ENCODE peak calls at places on chromosomes 3 and 15, in five cellular contexts. A, J, V, N and E are unnamed samples.

GRCh38 chr3:158106773-158107461 is 697 bp upstream of the SHOX2 start:
- DNase-seq in J (peak), A (peak), N (no peak), V (no peak), E (no peak)

GRCh38 chr3:171115667-171116066 is 89.1 kb upstream of the SLC2A2 start:
- DNase-seq in A (peak), N (no peak), V (no peak), J (peak), E (no peak)

GRCh38 chr3:71695000-71695482 is 30.2 kb downstream of the EIF4E3 start:
- DNase-seq in A (no peak), V (no peak), N (no peak), J (peak), E (peak)

GRCh38 chr3:88369337-88369736 is 219.6 kb downstream of the C3orf38 start:
- DNase-seq in N (peak), V (no peak), A (no peak), J (no peak), E (no peak)

GRCh38 chr15:41981373-41982132 is 9.2 kb upstream of the EHD4 start:
- DNase-seq in V (no peak), A (no peak), J (no peak), N (no peak), E (no peak)

GRCh38 chr3:194586839-194587238 is 46.4 kb downstream of the TMEM44 start:
- DNase-seq in J (peak), V (no peak), N (peak), A (peak), E (no peak)

GRCh38 chr15:84863480-84864428 is 20.7 kb upstream of the SLC28A1 start:
- DNase-seq in N (peak), A (peak), J (peak), V (no peak), E (no peak)

GRCh38 chr15:87777054-87777498 is 479.5 kb downstream of the NTRK3 start:
- DNase-seq in J (peak), V (no peak), A (peak), N (peak), E (no peak)

GRCh38 chr3:170102421-170102820 is 64.6 kb downstream of the GPR160 start:
- DNase-seq in J (no peak), V (no peak), N (no peak), A (no peak), E (no peak)

GRCh38 chr15:95644476-95644875 is 686.0 kb upstream of the NR2F2 start:
- DNase-seq in A (peak), N (peak), J (peak), V (no peak), E (no peak)

GRCh38 chr3:64467255-64467944 is 220.4 kb downstream of the ADAMTS9 start:
- DNase-seq in N (no peak), A (no peak), V (no peak), J (no peak), E (no peak)

GRCh38 chr3:110773413-110773954 is 298.1 kb upstream of the NECTIN3 start:
- DNase-seq in V (no peak), J (peak), A (peak), N (peak), E (peak)

GRCh38 chr15:49621327-49622210 is 721 bp downstream of the DTWD1 start:
- DNase-seq in J (peak), V (no peak), A (peak), N (peak), E (no peak)

GRCh38 chr15:49619226-49619625 is 1.4 kb downstream of the FAM227B start:
- DNase-seq in J (no peak), V (no peak), N (no peak), A (no peak), E (no peak)

GRCh38 chr15:49622561-49622960 is 1.7 kb downstream of the DTWD1 start:
- DNase-seq in A (peak), N (peak), J (peak), V (no peak), E (no peak)

GRCh38 chr15:49620174-49620573 is 444 bp downstream of the FAM227B start:
- DNase-seq in J (peak), V (no peak), A (peak), N (peak), E (no peak)

DNA sequence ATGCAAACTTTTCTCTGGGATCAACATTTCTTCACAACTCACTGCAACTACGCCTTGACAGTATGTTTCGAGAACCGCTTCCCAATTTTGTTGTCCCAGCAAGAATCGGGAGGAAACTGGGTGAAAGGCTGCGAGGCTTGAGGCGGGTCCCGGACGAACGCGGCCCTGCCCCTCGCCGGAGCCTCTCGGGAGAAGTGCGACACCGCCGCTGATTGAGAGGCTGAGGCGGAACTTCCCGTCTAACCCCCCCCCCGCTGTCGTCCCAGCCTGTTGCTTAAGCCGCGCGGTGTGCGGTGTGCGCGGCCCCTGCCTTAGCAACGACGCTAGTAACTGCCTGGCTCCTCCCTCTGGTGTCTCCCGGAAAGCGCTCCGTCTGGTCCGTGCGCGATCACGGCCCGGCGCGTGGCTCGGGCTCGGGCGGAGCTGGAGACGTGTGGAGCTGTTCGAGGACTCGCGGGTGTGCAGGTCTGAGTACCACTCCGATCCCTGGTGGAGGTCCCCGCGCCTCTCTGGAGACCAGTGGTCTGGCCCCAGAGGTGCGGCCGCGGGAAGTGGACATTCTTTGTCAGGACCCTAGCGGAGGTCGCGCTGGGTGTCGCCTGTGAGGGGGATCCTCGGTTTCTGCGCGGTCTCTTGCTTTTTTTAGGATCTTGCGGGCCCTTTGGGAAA is at the start of the genes DTWD1 and FAM227B:
- DNase-seq in J (peak), N (peak), V (peak), A (peak), E (peak)
- TF ChIP-seq CTCF in J (no peak), N (no peak), V (no peak), A (no peak), E (no peak)

GRCh38 chr15:83398591-83398990 is 48.5 kb upstream of the SH3GL3 start:
- DNase-seq in V (no peak), A (peak), N (peak), J (peak), E (no peak)

GRCh38 chr15:83396071-83396470 is 51.1 kb upstream of the SH3GL3 start:
- DNase-seq in N (peak), J (no peak), V (no peak), A (no peak), E (no peak)
- TF ChIP-seq CTCF in N (no peak), J (no peak), V (no peak), A (no peak), E (no peak)

GRCh38 chr3:191768421-191768820 is 307.5 kb downstream of the PYDC2 start:
- DNase-seq in J (no peak), A (no peak), V (no peak), N (no peak), E (peak)
- TF ChIP-seq CTCF in J (peak), A (no peak), V (no peak), N (no peak), E (peak)

GRCh38 chr3:129435367-129435766 is 4.4 kb downstream of the MBD4 start:
- DNase-seq in V (no peak), J (no peak), A (no peak), N (no peak), E (no peak)
- TF ChIP-seq CTCF in V (no peak), J (no peak), A (no peak), N (no peak), E (no peak)

DNA sequence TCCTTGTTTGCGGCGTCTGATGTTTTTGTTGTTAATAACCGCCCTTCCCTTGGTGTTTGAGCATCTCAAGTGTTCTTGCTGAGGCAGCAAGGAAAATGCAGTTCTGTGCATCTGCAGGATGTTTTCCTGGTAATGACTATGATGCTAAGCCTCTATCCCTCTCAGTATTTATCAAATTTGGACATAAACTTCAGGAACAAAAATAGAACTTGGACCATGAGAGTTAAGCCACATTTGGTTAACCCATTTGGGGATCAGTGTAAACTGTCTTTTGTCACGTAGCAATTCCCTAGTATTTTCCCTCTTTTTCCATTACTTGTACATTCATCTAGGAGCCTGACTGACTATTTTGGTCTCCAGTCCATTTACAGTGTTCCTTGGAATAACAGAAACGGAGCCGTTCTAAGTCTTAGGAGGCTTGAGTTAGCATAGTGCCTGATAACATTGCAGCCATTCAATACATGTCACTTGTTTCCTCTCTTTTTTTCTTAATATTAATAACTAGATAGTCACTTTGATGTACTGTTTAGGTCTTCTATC is 250.8 kb downstream of the RBMS3 start:
- DNase-seq in J (no peak), A (no peak), N (no peak), V (no peak), E (no peak)
- TF ChIP-seq CTCF in J (no peak), A (no peak), N (no peak), V (no peak), E (no peak)

DNA sequence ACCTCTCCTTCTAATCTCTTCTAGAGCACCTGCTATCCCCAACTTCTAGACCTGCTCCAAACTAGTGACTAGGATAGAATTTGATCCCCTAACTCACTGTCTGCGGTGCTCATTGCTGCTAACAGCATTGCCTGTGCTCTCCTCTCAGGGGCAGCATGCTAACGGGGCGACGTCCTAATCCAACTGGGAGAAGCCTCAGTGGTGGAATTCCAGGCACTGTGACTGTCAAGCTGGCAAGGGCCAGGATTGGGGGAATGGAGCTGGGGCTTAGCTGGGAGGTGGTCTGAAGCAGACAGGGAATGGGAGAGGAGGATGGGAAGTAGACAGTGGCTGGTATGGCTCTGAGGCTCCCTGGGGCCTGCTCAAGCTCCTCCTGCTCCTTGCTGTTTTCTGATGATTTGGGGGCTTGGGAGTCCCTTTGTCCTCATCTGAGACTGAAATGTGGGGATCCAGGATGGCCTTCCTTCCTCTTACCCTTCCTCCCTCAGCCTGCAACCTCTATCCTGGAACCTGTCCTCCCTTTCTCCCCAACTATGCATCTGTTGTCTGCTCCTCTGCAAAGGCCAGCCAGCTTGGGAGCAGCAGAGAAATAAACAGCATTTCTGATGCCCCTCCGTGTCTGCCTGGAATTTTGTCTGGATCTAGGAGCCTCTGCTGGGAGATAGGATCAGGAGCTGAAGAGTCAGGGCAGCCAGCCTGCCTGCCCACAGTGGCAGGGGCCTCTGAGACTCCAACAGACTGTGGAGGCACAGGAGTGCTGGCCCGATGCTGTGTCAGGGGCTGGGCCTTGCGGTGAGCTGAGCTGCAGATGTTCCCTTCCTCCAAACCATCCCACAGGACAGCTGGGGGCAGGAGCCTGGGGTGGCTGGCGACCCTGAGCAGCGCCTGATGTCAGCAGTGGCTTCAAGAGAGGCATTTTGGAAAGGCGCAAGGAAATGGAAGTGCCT is 3.0 kb downstream of the ISLR start:
- DNase-seq in V (peak), N (no peak), J (no peak), A (no peak), E (no peak)
- TF ChIP-seq CTCF in V (no peak), N (no peak), J (no peak), A (peak), E (no peak)

GRCh38 chr15:29988689-29989088 is 94.1 kb upstream of the GOLGA8J start:
- DNase-seq in J (no peak), N (no peak), A (peak), V (no peak), E (no peak)

GRCh38 chr15:29997499-29997898 is 85.3 kb upstream of the GOLGA8J start:
- DNase-seq in N (no peak), V (no peak), A (no peak), J (no peak), E (no peak)

GRCh38 chr15:29998017-29998416 is 84.7 kb upstream of the GOLGA8J start:
- DNase-seq in N (no peak), J (no peak), V (no peak), A (no peak), E (no peak)

GRCh38 chr15:29990035-29990434 is 92.7 kb upstream of the GOLGA8J start:
- DNase-seq in V (no peak), J (no peak), A (no peak), N (no peak), E (no peak)

GRCh38 chr15:29994284-29994683 is 88.5 kb upstream of the GOLGA8J start:
- DNase-seq in J (no peak), N (no peak), V (no peak), A (no peak), E (no peak)
- TF ChIP-seq CTCF in J (no peak), N (no peak), V (no peak), A (no peak), E (no peak)